ENCODE peak calls at places on chromosomes 11 and 22, in nine cellular contexts. Y, N, R, F, J, B, I, S and T are unnamed samples.

GRCh38 chr22:45731041-45731797 is 59.6 kb downstream of the ATXN10 start:
- DNase-seq in Y (no peak), N (no peak), R (no peak), F (no peak), J (no peak), B (no peak), I (peak), S (no peak), T (no peak)

GRCh38 chr22:23925020-23925606 is 30.9 kb downstream of the MIF start:
- DNase-seq in Y (no peak), N (no peak), R (no peak), F (no peak), J (no peak), B (no peak), I (no peak), S (no peak), T (no peak)

GRCh38 chr22:39463931-39464390 is 7.1 kb downstream of the MGAT3 start:
- DNase-seq in Y (no peak), N (no peak), R (no peak), F (no peak), J (peak), B (no peak), I (no peak), S (no peak), T (no peak)

GRCh38 chr11:44912270-44912987 is 38.3 kb downstream of the TP53I11 start:
- DNase-seq in Y (no peak), N (no peak), R (no peak), F (no peak), J (no peak), B (no peak), I (no peak), S (no peak), T (no peak)

GRCh38 chr22:23216331-23217170 is 36.2 kb downstream of the BCR start:
- DNase-seq in Y (peak), N (peak), R (no peak), F (peak), J (no peak), B (no peak), I (no peak), S (no peak), T (peak)

GRCh38 chr11:127506647-127507046 is 506.1 kb upstream of the KIRREL3 start:
- DNase-seq in Y (no peak), N (no peak), R (no peak), F (no peak), J (no peak), B (no peak), I (no peak), S (no peak), T (no peak)

GRCh38 chr11:40178470-40178869 is 1281.0 kb downstream of the LRRC4C start:
- DNase-seq in Y (no peak), N (no peak), R (no peak), F (no peak), J (no peak), B (no peak), I (no peak), S (no peak), T (no peak)

GRCh38 chr11:132200303-132200936 is 830.0 kb downstream of the NTM start:
- DNase-seq in Y (no peak), N (no peak), R (no peak), F (no peak), J (no peak), B (no peak), I (no peak), S (no peak), T (no peak)

GRCh38 chr11:36492724-36493304 is 17.3 kb downstream of the TRAF6 start:
- DNase-seq in Y (peak), N (no peak), R (no peak), F (no peak), J (no peak), B (no peak), I (peak), S (peak), T (peak)

GRCh38 chr22:37079668-37080171 is 28.2 kb downstream of the KCTD17 start:
- DNase-seq in Y (peak), N (peak), R (peak), F (peak), J (peak), B (no peak), I (peak), S (peak), T (peak)

GRCh38 chr11:116576523-116576922 is 196.3 kb downstream of the BUD13 start:
- DNase-seq in Y (no peak), N (no peak), R (no peak), F (no peak), J (no peak), B (no peak), I (no peak), S (no peak), T (no peak)

GRCh38 chr11:7677071-7677470 is 3.8 kb upstream of the CYB5R2 start:
- DNase-seq in Y (no peak), N (no peak), R (no peak), F (no peak), J (no peak), B (no peak), I (peak), S (no peak), T (no peak)

GRCh38 chr11:34344410-34345011 is 13.3 kb downstream of the ABTB2 start:
- DNase-seq in Y (no peak), N (no peak), R (no peak), F (no peak), J (no peak), B (no peak), I (no peak), S (peak), T (no peak)

GRCh38 chr11:122197055-122197987 is 81.3 kb upstream of the BLID start:
- DNase-seq in Y (no peak), N (no peak), R (no peak), F (no peak), J (no peak), B (peak), I (peak), S (no peak), T (no peak)

GRCh38 chr11:783581-784015 is 6.3 kb downstream of the CEND1 start:
- DNase-seq in Y (no peak), N (no peak), R (no peak), F (no peak), J (peak), B (peak), I (peak), S (peak), T (no peak)

GRCh38 chr11:66172146-66172545 is 96.3 kb upstream of the RAB1B start:
- DNase-seq in Y (no peak), N (peak), R (no peak), F (no peak), J (no peak), B (no peak), I (peak), S (no peak), T (no peak)

GRCh38 chr22:25546242-25546641 is 18.2 kb upstream of the GRK3 start:
- DNase-seq in Y (no peak), N (no peak), R (no peak), F (no peak), J (no peak), B (no peak), I (no peak), S (no peak), T (no peak)

GRCh38 chr22:27692243-27692642 is 109.3 kb downstream of the MN1 start:
- DNase-seq in Y (no peak), N (no peak), R (no peak), F (no peak), J (no peak), B (no peak), I (peak), S (no peak), T (no peak)

GRCh38 chr11:130815921-130816320 is 100.4 kb downstream of the SNX19 start:
- DNase-seq in Y (no peak), N (no peak), R (no peak), F (no peak), J (no peak), B (no peak), I (no peak), S (no peak), T (no peak)

GRCh38 chr22:46547883-46548244 is 10.4 kb upstream of the CELSR1 start:
- DNase-seq in Y (no peak), N (no peak), R (no peak), F (no peak), J (peak), B (peak), I (peak), S (no peak), T (no peak)

GRCh38 chr11:31479073-31479472 is 30.3 kb downstream of the IMMP1L start:
- DNase-seq in Y (no peak), N (no peak), R (no peak), F (no peak), J (no peak), B (no peak), I (no peak), S (no peak), T (no peak)

GRCh38 chr11:69001301-69002081 is 11.6 kb downstream of the MRGPRF start:
- DNase-seq in Y (no peak), N (no peak), R (no peak), F (no peak), J (peak), B (no peak), I (no peak), S (no peak), T (no peak)

GRCh38 chr22:41513391-41513790 is 30.9 kb downstream of the POLR3H start:
- DNase-seq in Y (no peak), N (no peak), R (no peak), F (no peak), J (no peak), B (no peak), I (no peak), S (no peak), T (no peak)

GRCh38 chr22:37088750-37089408 is 20.6 kb downstream of the TMPRSS6 start:
- DNase-seq in Y (no peak), N (no peak), R (no peak), F (no peak), J (no peak), B (no peak), I (no peak), S (peak), T (no peak)

GRCh38 chr11:134616048-134616447 is 204.0 kb upstream of the B3GAT1 start:
- DNase-seq in Y (no peak), N (no peak), R (no peak), F (no peak), J (no peak), B (no peak), I (no peak), S (no peak), T (no peak)

GRCh38 chr11:70899616-70900015 is 352.8 kb downstream of the SHANK2 start:
- DNase-seq in Y (no peak), N (no peak), R (no peak), F (no peak), J (no peak), B (no peak), I (no peak), S (no peak), T (no peak)

GRCh38 chr11:119479685-119480275 is 56.8 kb upstream of the THY1 start:
- DNase-seq in Y (no peak), N (no peak), R (no peak), F (no peak), J (no peak), B (no peak), I (peak), S (no peak), T (no peak)

GRCh38 chr22:29014773-29015172 is 46.9 kb downstream of the C22orf31 start:
- DNase-seq in Y (no peak), N (no peak), R (no peak), F (no peak), J (no peak), B (no peak), I (no peak), S (no peak), T (no peak)

GRCh38 chr11:128394436-128395089 is 192.8 kb downstream of the ETS1 start:
- DNase-seq in Y (no peak), N (no peak), R (no peak), F (no peak), J (no peak), B (no peak), I (no peak), S (no peak), T (no peak)

GRCh38 chr22:40009953-40010751 is 15.4 kb downstream of the FAM83F start:
- DNase-seq in Y (peak), N (no peak), R (peak), F (no peak), J (no peak), B (no peak), I (no peak), S (no peak), T (peak)

GRCh38 chr11:29075726-29076125 is 941.1 kb downstream of the KCNA4 start:
- DNase-seq in Y (no peak), N (no peak), R (no peak), F (no peak), J (no peak), B (no peak), I (no peak), S (no peak), T (no peak)

GRCh38 chr11:17921620-17922473 is 91.0 kb downstream of the SERGEF start:
- DNase-seq in Y (no peak), N (no peak), R (no peak), F (no peak), J (no peak), B (no peak), I (no peak), S (no peak), T (no peak)

GRCh38 chr11:117950999-117951961 is 22.1 kb upstream of the TMPRSS13 start:
- DNase-seq in Y (peak), N (no peak), R (peak), F (peak), J (no peak), B (no peak), I (no peak), S (peak), T (peak)

GRCh38 chr11:2579315-2580060 is 120.3 kb downstream of the KCNQ1OT1 start:
- DNase-seq in Y (peak), N (no peak), R (no peak), F (no peak), J (peak), B (no peak), I (no peak), S (no peak), T (no peak)

GRCh38 chr11:103862049-103862826 is 174.2 kb upstream of the DDI1 start:
- DNase-seq in Y (no peak), N (no peak), R (no peak), F (no peak), J (no peak), B (no peak), I (no peak), S (no peak), T (no peak)

GRCh38 chr11:70364745-70365535 is 33.4 kb upstream of the CTTN start:
- DNase-seq in Y (peak), N (peak), R (peak), F (peak), J (no peak), B (no peak), I (no peak), S (peak), T (peak)

GRCh38 chr22:23649071-23649501 is 17.0 kb upstream of the DRICH1 start:
- DNase-seq in Y (no peak), N (no peak), R (no peak), F (no peak), J (no peak), B (no peak), I (no peak), S (no peak), T (no peak)

GRCh38 chr22:26398741-26399153 is 30.3 kb upstream of the ASPHD2 start:
- DNase-seq in Y (peak), N (peak), R (peak), F (peak), J (peak), B (peak), I (peak), S (peak), T (peak)

GRCh38 chr11:6393989-6394670 is 3.9 kb downstream of the SMPD1 start:
- DNase-seq in Y (no peak), N (no peak), R (no peak), F (no peak), J (no peak), B (no peak), I (no peak), S (no peak), T (no peak)